ENCODE peak calls at places on chromosomes 7 and 10, in four cellular contexts. K is dermis microvascular lymphatic vessel endothelial cell, W is SW480, Z is NCI-H510A. N is an unnamed sample.

GRCh38 chr10:79027147-79028055 is 41.4 kb upstream of the ZMIZ1 start:
- DNase-seq in K (no peak), W (no peak), Z (peak; percentile 84), N (peak; percentile 4)

GRCh38 chr7:22863156-22863899 is 40.7 kb upstream of the TOMM7 start:
- DNase-seq in Z (no peak), W (no peak), K (no peak), N (no peak)

GRCh38 chr10:128859738-128860386 is 607.2 kb upstream of the MGMT start:
- DNase-seq in K (peak; percentile 46), W (peak; percentile 18), Z (no peak), N (no peak)

GRCh38 chr7:2279873-2280272 is 34.4 kb downstream of the SNX8 start:
- DNase-seq in K (no peak), Z (no peak), W (no peak), N (no peak)

GRCh38 chr10:95400789-95401188 is 110.0 kb upstream of the PDLIM1 start:
- DNase-seq in Z (no peak), K (no peak), W (no peak), N (no peak)

GRCh38 chr10:110845372-110845755 is 26.4 kb upstream of the PDCD4 start:
- DNase-seq in K (no peak), W (no peak), Z (no peak), N (no peak)

GRCh38 chr7:138919256-138919655 is 61.9 kb downstream of the KIAA1549 start:
- DNase-seq in W (no peak), Z (no peak), K (no peak), N (no peak)

GRCh38 chr7:31408120-31408729 is 67.7 kb upstream of the NEUROD6 start:
- DNase-seq in W (peak; percentile 26), K (no peak), Z (no peak), N (no peak)

GRCh38 chr7:127347567-127348246 is 44.8 kb downstream of the ZNF800 start:
- DNase-seq in W (peak; percentile 71), Z (peak; percentile 70), K (peak; percentile 81), N (peak; percentile 36)

GRCh38 chr7:47496666-47497065 is 85.2 kb downstream of the TNS3 start:
- DNase-seq in Z (no peak), K (no peak), W (no peak), N (no peak)

GRCh38 chr10:4331150-4331549 is 494.9 kb upstream of the AKR1E2 start:
- DNase-seq in Z (no peak), W (peak; percentile 7), K (peak; percentile 94), N (no peak)

GRCh38 chr10:30121401-30121800 is 62.0 kb upstream of the JCAD start:
- DNase-seq in Z (no peak), W (no peak), K (no peak), N (no peak)

GRCh38 chr10:77799352-77799751 is 127.2 kb downstream of the DLG5 start:
- DNase-seq in W (no peak), K (no peak), Z (no peak), N (no peak)

GRCh38 chr10:47042199-47042473 is 130.9 kb downstream of the PTPN20 start:
- DNase-seq in W (no peak), Z (no peak), K (no peak), N (no peak)

GRCh38 chr7:34044319-34044643 is 138.9 kb downstream of the BMPER start:
- DNase-seq in Z (no peak), K (no peak), W (no peak), N (no peak)

GRCh38 chr7:44471850-44472249 is 18.6 kb downstream of the NUDCD3 start:
- DNase-seq in K (no peak), Z (peak; percentile 46), W (no peak), N (no peak)

GRCh38 chr10:73601486-73601921 is 10.4 kb upstream of the USP54 start:
- DNase-seq in Z (peak; percentile 84), K (peak; percentile 80), W (peak; percentile 39), N (peak; percentile 76)

GRCh38 chr10:59362991-59363390 is 642 bp upstream of the FAM13C start:
- DNase-seq in Z (peak; percentile 52), W (peak; percentile 78), K (peak; percentile 32), N (peak; percentile 10)

GRCh38 chr10:103513383-103514060 is 20.0 kb downstream of the NEURL1 start:
- DNase-seq in Z (no peak), W (no peak), K (no peak), N (no peak)

GRCh38 chr10:25666276-25666675 is 267.8 kb upstream of the MYO3A start:
- DNase-seq in Z (no peak), W (no peak), K (no peak), N (no peak)

GRCh38 chr10:94224656-94225055 is 138.1 kb downstream of the NOC3L start:
- DNase-seq in Z (no peak), K (no peak), W (no peak), N (no peak)

GRCh38 chr7:49774459-49775064 is 1.1 kb downstream of the VWC2 start:
- DNase-seq in K (no peak), Z (no peak), W (no peak), N (no peak)

GRCh38 chr10:110502851-110503301 is 5.2 kb downstream of the DUSP5 start:
- DNase-seq in K (peak; percentile 63), W (no peak), Z (no peak), N (no peak)

GRCh38 chr7:127107601-127108007 is 145.1 kb downstream of the GRM8 start:
- DNase-seq in Z (no peak), K (peak; percentile 65), W (peak; percentile 69), N (no peak)

GRCh38 chr7:961546-962400 is 7.3 kb upstream of the ADAP1 start:
- DNase-seq in W (no peak), K (no peak), Z (no peak), N (no peak)

GRCh38 chr7:924541-925231 is 29.8 kb downstream of the ADAP1 start:
- DNase-seq in W (peak; percentile 78), Z (no peak), K (no peak), N (no peak)

GRCh38 chr10:77556990-77557601 is 80.5 kb downstream of the KCNMA1 start:
- DNase-seq in K (no peak), Z (peak; percentile 30), W (no peak), N (no peak)

GRCh38 chr7:4129481-4130122 is 552.5 kb upstream of the FOXK1 start:
- DNase-seq in W (peak; percentile 36), Z (no peak), K (peak; percentile 55), N (peak; percentile 80)

GRCh38 chr7:65809259-65809981 is 63.5 kb upstream of the VKORC1L1 start:
- DNase-seq in W (no peak), Z (no peak), K (no peak), N (no peak)

GRCh38 chr7:36084485-36085091 is 68.5 kb upstream of the EEPD1 start:
- DNase-seq in Z (peak; percentile 71), K (peak; percentile 23), W (peak; percentile 75), N (no peak)

GRCh38 chr7:130673066-130673465 is 4.5 kb upstream of the COPG2 start:
- DNase-seq in K (no peak), W (no peak), Z (no peak), N (no peak)

GRCh38 chr7:115984105-115984504 is 46.5 kb downstream of the TFEC start:
- DNase-seq in W (no peak), K (no peak), Z (no peak), N (no peak)

GRCh38 chr7:156307193-156307592 is 333.4 kb upstream of the RNF32 start:
- DNase-seq in Z (no peak), K (no peak), W (no peak), N (no peak)